ENCODE peak calls at places on chromosomes 1 and 21, in seven cellular contexts. L is GM12891, H is SK-N-SH, T is GM12878, C is K562, N is H1, A is HepG2. B is an unnamed sample.

GRCh38 chr1:100721502-100722205 is 2.1 kb downstream of the VCAM1 start:
- DNase-seq in L (no peak), H (no peak), T (no peak), C (no peak), N (no peak), A (no peak), B (no peak)

GRCh38 chr1:115757866-115758265 is 10.6 kb downstream of the CASQ2 start:
- DNase-seq in L (no peak), H (no peak), T (no peak), C (no peak), N (no peak), A (no peak), B (no peak)

GRCh38 chr1:36871146-36871971 is 163.0 kb downstream of the GRIK3 start:
- DNase-seq in L (no peak), H (peak; percentile 68), T (no peak), C (no peak), N (no peak), A (no peak), B (no peak)

GRCh38 chr1:215710340-215710971 is 143.4 kb downstream of the KCTD3 start:
- DNase-seq in L (peak; percentile 21), H (peak; percentile 38), T (no peak), C (peak; percentile 45), N (peak; percentile 51), A (peak; percentile 59), B (peak; percentile 5)

GRCh38 chr1:155651861-155652661 is 36.5 kb downstream of the YY1AP1 start:
- DNase-seq in L (no peak), H (no peak), T (no peak), C (no peak), N (no peak), A (no peak), B (no peak)

GRCh38 chr1:12775443-12775842 is 1.9 kb downstream of the PRAMEF12 start:
- DNase-seq in L (no peak), H (no peak), T (no peak), C (no peak), N (no peak), A (no peak), B (no peak)

GRCh38 chr1:178871551-178872320 is 859 bp upstream of the ANGPTL1 start:
- DNase-seq in L (no peak), H (no peak), T (no peak), C (no peak), N (no peak), A (peak; percentile 73), B (no peak)

GRCh38 chr21:45412491-45412890 is 7.5 kb downstream of the COL18A1 start:
- DNase-seq in L (no peak), H (no peak), T (no peak), C (no peak), N (no peak), A (no peak), B (no peak)

GRCh38 chr1:24900486-24900849 is 29.6 kb downstream of the RUNX3 start:
- DNase-seq in L (no peak), H (no peak), T (no peak), C (no peak), N (peak; percentile 41), A (no peak), B (peak; percentile 29)

GRCh38 chr1:160325252-160325651 is 17.8 kb downstream of the COPA start:
- DNase-seq in L (no peak), H (no peak), T (no peak), C (no peak), N (no peak), A (no peak), B (no peak)

GRCh38 chr1:101112051-101112770 is 86.6 kb upstream of the DPH5 start:
- DNase-seq in L (no peak), H (no peak), T (peak; percentile 43), C (no peak), N (no peak), A (no peak), B (no peak)

GRCh38 chr1:34926156-34926555 is 3.3 kb downstream of the DLGAP3 start:
- DNase-seq in L (no peak), H (no peak), T (no peak), C (no peak), N (peak; percentile 30), A (no peak), B (no peak)

GRCh38 chr1:34925730-34926129 is 3.7 kb downstream of the DLGAP3 start:
- DNase-seq in L (no peak), H (no peak), T (no peak), C (no peak), N (no peak), A (no peak), B (no peak)

GRCh38 chr1:34926894-34927293 is 2.6 kb downstream of the DLGAP3 start:
- DNase-seq in L (no peak), H (no peak), T (no peak), C (no peak), N (peak; percentile 49), A (no peak), B (no peak)

GRCh38 chr1:34923490-34923889 is 6.0 kb downstream of the DLGAP3 start:
- DNase-seq in L (no peak), H (peak; percentile 3), T (no peak), C (no peak), N (no peak), A (no peak), B (no peak)

DNA sequence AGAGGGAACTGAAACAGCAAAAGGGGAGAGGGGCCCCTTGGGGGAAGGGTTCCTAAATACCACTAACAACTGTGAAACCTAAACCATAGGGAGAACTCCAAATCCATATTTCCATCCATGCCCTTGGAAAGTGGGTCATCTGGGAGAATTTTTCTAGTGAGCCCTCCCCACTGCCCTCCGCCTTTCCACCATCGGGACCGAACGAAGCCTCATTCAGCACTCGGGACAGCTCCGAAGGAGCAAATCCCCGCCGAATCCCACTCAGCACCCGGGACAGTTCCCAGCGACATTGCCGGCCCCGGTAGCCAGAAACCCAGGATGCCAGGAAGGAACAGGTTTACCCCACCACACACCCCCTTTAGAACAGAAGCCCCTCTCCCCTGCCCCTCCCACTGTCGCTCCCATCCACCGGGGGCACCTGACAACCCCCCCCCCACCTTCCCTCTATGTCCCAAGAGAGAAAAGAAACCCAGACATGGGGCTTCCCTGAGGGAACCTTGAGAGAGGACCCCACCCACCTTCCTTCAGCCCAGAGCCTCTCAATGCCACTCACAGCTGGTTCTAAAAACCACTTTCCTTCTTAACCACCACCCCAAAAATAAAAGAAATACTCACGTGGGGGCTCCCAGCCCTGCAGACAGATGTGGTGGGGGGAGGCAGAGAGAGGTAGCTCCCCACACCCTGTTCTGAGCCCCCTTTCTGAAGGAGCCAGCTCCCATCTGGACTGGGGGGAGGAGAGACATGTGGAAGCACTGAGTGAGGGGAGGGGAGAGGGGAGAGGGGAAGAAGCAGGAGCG is 4.5 kb downstream of the DLGAP3 start:
- DNase-seq in L (peak; percentile 62), H (no peak), T (no peak), C (peak; percentile 84), N (peak; percentile 96), A (peak; percentile 31), B (peak; percentile 54)
- TF ChIP-seq POLR2AphosphoS5 in L (no peak), H (no peak), T (no peak), C (no peak), N (no peak), A (no peak), B (no peak)

GRCh38 chr1:18870325-18870865 is 10.9 kb upstream of the TAS1R2 start:
- DNase-seq in L (no peak), H (no peak), T (no peak), C (no peak), N (no peak), A (no peak), B (no peak)

GRCh38 chr1:18872071-18872611 is 12.7 kb upstream of the TAS1R2 start:
- DNase-seq in L (no peak), H (no peak), T (no peak), C (no peak), N (no peak), A (no peak), B (no peak)

GRCh38 chr1:18874036-18874435 is 14.6 kb upstream of the TAS1R2 start:
- DNase-seq in L (no peak), H (no peak), T (no peak), C (no peak), N (no peak), A (no peak), B (no peak)

GRCh38 chr1:18869847-18870246 is 10.4 kb upstream of the TAS1R2 start:
- DNase-seq in L (no peak), H (no peak), T (no peak), C (no peak), N (no peak), A (no peak), B (no peak)

DNA sequence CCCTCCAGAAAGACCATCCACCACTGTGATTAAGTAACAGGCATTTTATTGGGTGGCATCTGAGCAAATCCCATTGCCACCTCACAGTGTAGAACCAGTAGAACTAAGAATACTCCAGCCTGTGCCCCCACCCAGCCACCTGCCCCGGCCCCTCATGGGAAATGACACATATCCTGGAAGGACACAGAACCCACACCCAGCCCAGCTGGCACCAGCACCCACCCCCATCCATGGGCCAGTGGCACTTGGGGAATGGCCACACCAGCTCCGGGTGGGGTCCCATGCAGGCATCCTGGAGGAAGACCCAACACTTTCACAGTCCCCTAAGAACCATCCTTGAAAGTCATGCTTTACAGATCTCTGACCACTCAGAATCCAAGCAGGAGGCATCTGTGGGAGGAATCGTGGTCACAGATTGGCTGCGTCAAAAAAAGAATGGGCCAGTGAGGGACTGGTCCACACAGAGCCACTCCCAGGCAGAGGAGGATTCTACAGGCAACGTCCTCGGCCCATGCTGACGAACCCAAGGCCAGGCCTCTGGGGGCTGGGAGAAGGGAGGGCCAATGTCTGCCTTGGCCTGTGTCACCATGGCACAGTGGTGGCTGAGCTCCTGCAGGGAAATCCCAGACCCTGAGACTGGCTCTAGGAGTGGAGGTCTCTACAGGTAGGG is 12.1 kb upstream of the TAS1R2 start:
- DNase-seq in L (no peak), H (no peak), T (no peak), C (no peak), N (no peak), A (no peak), B (no peak)
- TF ChIP-seq TAF1 in L (no peak), H (no peak), T (no peak), C (no peak), N (no peak), A (no peak), B (no peak)

DNA sequence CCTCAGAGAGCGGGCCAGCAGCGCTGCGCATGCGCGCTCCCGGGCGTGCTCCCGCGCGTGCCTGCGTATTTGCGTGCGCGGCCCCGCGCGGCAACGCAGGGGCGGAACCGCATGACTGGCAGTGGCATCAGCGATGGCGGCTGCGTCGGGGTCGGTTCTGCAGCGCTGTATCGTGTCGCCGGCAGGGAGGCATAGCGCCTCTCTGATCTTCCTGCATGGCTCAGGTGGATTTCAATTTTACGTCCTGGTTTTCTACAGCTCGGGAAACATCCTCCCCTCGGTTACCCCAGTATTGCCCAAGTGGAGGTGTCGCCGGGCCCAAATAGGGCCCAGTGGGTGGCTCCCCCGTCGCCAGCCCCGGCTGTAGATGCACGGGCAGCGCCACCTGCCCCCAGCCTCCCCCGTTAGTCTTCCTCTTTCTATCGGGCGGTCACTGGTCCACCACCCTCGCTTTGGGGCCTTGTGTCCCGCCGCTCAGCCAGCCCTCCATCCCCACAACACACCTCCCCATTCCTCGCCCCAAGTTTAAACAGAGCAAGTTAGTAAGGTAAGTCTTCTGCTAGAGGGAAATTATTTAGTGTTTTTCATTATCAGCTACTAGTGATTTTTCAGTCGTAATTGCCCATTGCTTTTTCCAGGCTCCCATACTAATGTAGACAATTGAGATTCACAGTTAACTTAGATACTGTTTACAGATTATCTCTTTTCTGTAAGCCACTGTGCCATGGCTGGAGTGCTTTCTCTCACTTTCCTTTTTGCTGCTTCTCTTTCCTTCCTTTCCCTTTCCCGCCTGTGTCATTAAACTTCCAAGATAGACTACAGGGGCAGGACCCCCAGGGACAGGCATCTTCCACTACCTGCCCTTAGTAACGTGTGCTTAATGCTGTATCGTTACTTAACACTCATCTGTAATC is at the start of gene LYPLAL1:
- DNase-seq in L (peak; percentile 61), H (peak; percentile 93), T (peak; percentile 78), C (peak; percentile 99), N (peak; percentile 88), A (peak; percentile 74), B (peak; percentile 62)
- TF ChIP-seq POLR2AphosphoS5 in L (peak; percentile 93), H (peak; percentile 95), T (peak; percentile 96), C (peak; percentile 94), N (peak; percentile 96), A (peak; percentile 96), B (peak; percentile 94)

GRCh38 chr1:232899278-232899677 is 51.1 kb upstream of the NTPCR start:
- DNase-seq in L (no peak), H (no peak), T (no peak), C (no peak), N (no peak), A (no peak), B (no peak)
- TF ChIP-seq TAF1 in L (no peak), H (no peak), T (no peak), C (no peak), N (no peak), A (no peak), B (no peak)

B was measured in GM12892.